ENCODE peak calls at places on chromosomes 12 and 14, in six cellular contexts. B is NCI-H1417, G is GM12891, A is fibroblast of lung, I is RPMI7951, M is NCI-H187 treated with DMSO at 0.1 percent for 48 hours. U is an unnamed sample.

GRCh38 chr12:2076196-2076570 is 23.4 kb downstream of the CACNA1C start:
- DNase-seq in G (no peak), I (no peak), M (no peak), A (peak; percentile 90), B (no peak), U (no peak)

GRCh38 chr12:122489038-122489437 is 11.7 kb downstream of the ZCCHC8 start:
- DNase-seq in G (no peak), A (no peak), I (no peak), B (no peak), M (no peak), U (no peak)

GRCh38 chr12:75560167-75560566 is 48.8 kb upstream of the KRR1 start:
- DNase-seq in M (no peak), G (no peak), A (peak; percentile 81), B (peak; percentile 21), I (peak; percentile 52), U (peak; percentile 17)

GRCh38 chr12:120764766-120765165 is 39.1 kb downstream of the ACADS start:
- DNase-seq in A (no peak), M (no peak), B (no peak), I (no peak), G (no peak), U (no peak)

GRCh38 chr14:102050625-102051024 is 36.2 kb downstream of the HSP90AA1 start:
- DNase-seq in M (no peak), G (no peak), A (peak; percentile 77), B (no peak), I (no peak), U (no peak)

GRCh38 chr14:77022219-77022852 is 6.2 kb downstream of the IRF2BPL start:
- DNase-seq in B (peak; percentile 81), A (no peak), M (peak; percentile 62), I (no peak), G (no peak), U (no peak)

GRCh38 chr14:29724991-29725390 is 202.7 kb downstream of the PRKD1 start:
- DNase-seq in M (no peak), G (no peak), A (peak; percentile 98), I (peak; percentile 14), B (peak; percentile 32), U (no peak)

GRCh38 chr12:116263844-116264243 is 13.6 kb downstream of the MED13L start:
- DNase-seq in G (no peak), B (no peak), M (no peak), I (no peak), A (no peak), U (no peak)

GRCh38 chr12:11965258-11965910 is 105.4 kb upstream of the BCL2L14 start:
- DNase-seq in I (no peak), B (no peak), A (no peak), M (no peak), G (no peak), U (no peak)

U was measured in brain microvascular endothelial cell.